ENCODE peak calls at places on chromosomes 6 and 20, in seven cellular contexts. One of them, this sample, is unnamed.
A peak's percentile ranks its signal among the peaks of the same experiment; 100 is the strongest.

GRCh38 chr20:3121271-3121911 is 36.9 kb upstream of the AVP start:
- DNase-seq in heart right ventricle: no peak
- DNase-seq in body of pancreas: no peak
- DNase-seq in hepatocyte: no peak
- DNase-seq in kidney: peak; percentile 39
- DNase-seq in gastrocnemius medialis: peak; percentile 15
- DNase-seq in tibial artery: no peak
- DNase-seq in this sample: no peak

GRCh38 chr6:6379573-6379972 is 59.1 kb upstream of the F13A1 start:
- DNase-seq in hepatocyte: no peak
- DNase-seq in gastrocnemius medialis: no peak
- DNase-seq in tibial artery: no peak
- DNase-seq in kidney: no peak
- DNase-seq in body of pancreas: no peak
- DNase-seq in heart right ventricle: no peak
- DNase-seq in this sample: no peak

GRCh38 chr20:51404297-51405060 is 138.0 kb downstream of the NFATC2 start:
- DNase-seq in gastrocnemius medialis: no peak
- DNase-seq in heart right ventricle: no peak
- DNase-seq in kidney: peak; percentile 85
- DNase-seq in tibial artery: no peak
- DNase-seq in body of pancreas: no peak
- DNase-seq in hepatocyte: no peak
- DNase-seq in this sample: no peak

GRCh38 chr6:33787336-33787953 is 1.5 kb downstream of the LEMD2 start:
- DNase-seq in hepatocyte: no peak
- DNase-seq in kidney: no peak
- DNase-seq in body of pancreas: no peak
- DNase-seq in heart right ventricle: no peak
- DNase-seq in gastrocnemius medialis: no peak
- DNase-seq in tibial artery: no peak
- DNase-seq in this sample: no peak

GRCh38 chr6:113732384-113732966 is 124.7 kb upstream of the MARCKS start:
- DNase-seq in heart right ventricle: peak; percentile 72
- DNase-seq in kidney: no peak
- DNase-seq in tibial artery: no peak
- DNase-seq in hepatocyte: peak; percentile 30
- DNase-seq in gastrocnemius medialis: peak; percentile 44
- DNase-seq in body of pancreas: peak; percentile 45
- DNase-seq in this sample: peak; percentile 43

GRCh38 chr6:113011389-113011788 is 664.3 kb downstream of the RFPL4B start:
- DNase-seq in tibial artery: no peak
- DNase-seq in kidney: no peak
- DNase-seq in gastrocnemius medialis: no peak
- DNase-seq in body of pancreas: no peak
- DNase-seq in hepatocyte: no peak
- DNase-seq in heart right ventricle: no peak
- DNase-seq in this sample: no peak

GRCh38 chr6:97697450-97697849 is 414.4 kb upstream of the MMS22L start:
- DNase-seq in hepatocyte: no peak
- DNase-seq in body of pancreas: no peak
- DNase-seq in gastrocnemius medialis: no peak
- DNase-seq in kidney: no peak
- DNase-seq in tibial artery: no peak
- DNase-seq in heart right ventricle: no peak
- DNase-seq in this sample: no peak

GRCh38 chr20:62363920-62364851 is 2.9 kb downstream of the LAMA5 start:
- DNase-seq in hepatocyte: peak; percentile 59
- DNase-seq in body of pancreas: peak; percentile 48
- DNase-seq in kidney: peak; percentile 79
- DNase-seq in tibial artery: peak; percentile 81
- DNase-seq in gastrocnemius medialis: peak; percentile 28
- DNase-seq in heart right ventricle: peak; percentile 68
- DNase-seq in this sample: peak; percentile 48

GRCh38 chr6:28953039-28953872 is 29.5 kb upstream of the TRIM27 start:
- DNase-seq in gastrocnemius medialis: no peak
- DNase-seq in body of pancreas: peak; percentile 56
- DNase-seq in hepatocyte: peak; percentile 81
- DNase-seq in tibial artery: no peak
- DNase-seq in kidney: no peak
- DNase-seq in heart right ventricle: no peak
- DNase-seq in this sample: peak; percentile 57

GRCh38 chr6:14883921-14884320 is 361.9 kb upstream of the JARID2 start:
- DNase-seq in heart right ventricle: no peak
- DNase-seq in body of pancreas: no peak
- DNase-seq in hepatocyte: no peak
- DNase-seq in tibial artery: no peak
- DNase-seq in kidney: no peak
- DNase-seq in gastrocnemius medialis: no peak
- DNase-seq in this sample: no peak

GRCh38 chr6:24696097-24696496 is 22.9 kb downstream of the C6orf62 start:
- DNase-seq in tibial artery: no peak
- DNase-seq in hepatocyte: no peak
- DNase-seq in heart right ventricle: no peak
- DNase-seq in body of pancreas: no peak
- DNase-seq in kidney: no peak
- DNase-seq in gastrocnemius medialis: no peak
- DNase-seq in this sample: no peak

GRCh38 chr20:18679020-18679419 is 91.2 kb downstream of the DTD1 start:
- DNase-seq in hepatocyte: no peak
- DNase-seq in gastrocnemius medialis: no peak
- DNase-seq in tibial artery: no peak
- DNase-seq in body of pancreas: no peak
- DNase-seq in heart right ventricle: no peak
- DNase-seq in kidney: no peak
- DNase-seq in this sample: no peak

GRCh38 chr6:107970255-107970654 is 12.2 kb upstream of the SEC63 start:
- DNase-seq in hepatocyte: no peak
- DNase-seq in tibial artery: no peak
- DNase-seq in gastrocnemius medialis: no peak
- DNase-seq in kidney: no peak
- DNase-seq in body of pancreas: no peak
- DNase-seq in heart right ventricle: no peak
- DNase-seq in this sample: no peak

GRCh38 chr20:45933231-45934045 is 1.0 kb upstream of the PCIF1 start:
- DNase-seq in heart right ventricle: peak; percentile 81
- DNase-seq in body of pancreas: peak; percentile 81
- DNase-seq in tibial artery: peak; percentile 89
- DNase-seq in kidney: peak; percentile 92
- DNase-seq in hepatocyte: peak; percentile 89
- DNase-seq in gastrocnemius medialis: peak; percentile 69
- DNase-seq in this sample: peak; percentile 92

GRCh38 chr6:20404641-20405032 is 3.0 kb downstream of the E2F3 start:
- DNase-seq in tibial artery: no peak
- DNase-seq in kidney: no peak
- DNase-seq in hepatocyte: peak; percentile 85
- DNase-seq in gastrocnemius medialis: peak; percentile 57
- DNase-seq in body of pancreas: peak; percentile 21
- DNase-seq in heart right ventricle: peak; percentile 23
- DNase-seq in this sample: peak; percentile 92

DNA sequence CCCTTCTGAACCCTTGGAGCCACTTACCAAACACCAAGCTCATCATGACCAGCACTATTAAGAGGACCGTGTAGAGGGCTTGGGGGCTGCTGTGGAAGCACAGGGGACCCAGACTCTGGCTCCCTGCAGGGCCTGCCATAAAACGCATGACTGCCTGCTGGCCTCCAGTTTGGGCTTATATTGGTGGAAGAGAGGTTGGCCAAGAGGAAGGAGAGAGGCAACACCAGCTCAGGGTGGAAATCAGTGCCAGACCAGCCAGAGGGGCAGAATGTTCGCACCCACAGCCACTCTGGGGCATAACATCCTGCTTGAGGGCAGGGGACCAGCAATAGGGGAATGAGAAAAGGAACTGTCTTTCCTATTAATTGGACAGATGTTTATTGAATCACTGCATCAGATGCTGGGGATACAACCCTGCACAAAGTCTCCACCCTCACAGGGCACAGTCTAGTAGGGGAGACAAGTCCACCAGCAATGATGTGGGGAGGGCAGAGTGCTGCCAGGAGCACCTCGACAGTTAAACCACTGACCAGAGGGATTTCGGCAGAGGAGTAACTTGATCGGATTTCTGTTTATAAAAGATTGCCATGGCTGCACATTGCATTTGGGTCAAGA is 534 bp downstream of the LY6G5C start:
- DNase-seq in heart right ventricle: no peak
- DNase-seq in tibial artery: no peak
- DNase-seq in gastrocnemius medialis: no peak
- DNase-seq in body of pancreas: no peak
- DNase-seq in hepatocyte: no peak
- DNase-seq in kidney: no peak
- DNase-seq in this sample: no peak
- H3K4me3 ChIP-seq in heart right ventricle: peak overlapping the region; percentile 68
- H3K4me3 ChIP-seq in tibial artery: peak overlapping the region; percentile 64
- H3K4me3 ChIP-seq in gastrocnemius medialis: no peak overlapping the region
- H3K4me3 ChIP-seq in body of pancreas: no peak overlapping the region
- H3K4me3 ChIP-seq in hepatocyte: no peak overlapping the region
- H3K4me3 ChIP-seq in kidney: peak overlapping the region; percentile 76
- H3K4me3 ChIP-seq in this sample: no peak overlapping the region

GRCh38 chr6:39997101-39997635 is 62.9 kb upstream of the MOCS1 start:
- DNase-seq in hepatocyte: no peak
- DNase-seq in gastrocnemius medialis: no peak
- DNase-seq in heart right ventricle: no peak
- DNase-seq in tibial artery: no peak
- DNase-seq in body of pancreas: no peak
- DNase-seq in kidney: no peak
- DNase-seq in this sample: no peak

GRCh38 chr6:40000964-40001515 is 66.8 kb upstream of the MOCS1 start:
- DNase-seq in body of pancreas: no peak
- DNase-seq in kidney: no peak
- DNase-seq in gastrocnemius medialis: no peak
- DNase-seq in heart right ventricle: no peak
- DNase-seq in hepatocyte: no peak
- DNase-seq in tibial artery: no peak
- DNase-seq in this sample: no peak

GRCh38 chr6:39995633-39996032 is 61.4 kb upstream of the MOCS1 start:
- DNase-seq in body of pancreas: no peak
- DNase-seq in hepatocyte: no peak
- DNase-seq in kidney: no peak
- DNase-seq in heart right ventricle: no peak
- DNase-seq in gastrocnemius medialis: no peak
- DNase-seq in tibial artery: no peak
- DNase-seq in this sample: no peak

GRCh38 chr6:39999006-39999867 is 65.0 kb upstream of the MOCS1 start:
- DNase-seq in hepatocyte: no peak
- DNase-seq in heart right ventricle: no peak
- DNase-seq in kidney: no peak
- DNase-seq in gastrocnemius medialis: no peak
- DNase-seq in tibial artery: no peak
- DNase-seq in body of pancreas: no peak
- DNase-seq in this sample: no peak

GRCh38 chr6:39998126-39998525 is 63.9 kb upstream of the MOCS1 start:
- DNase-seq in hepatocyte: no peak
- DNase-seq in heart right ventricle: no peak
- DNase-seq in body of pancreas: no peak
- DNase-seq in kidney: no peak
- DNase-seq in gastrocnemius medialis: no peak
- DNase-seq in tibial artery: no peak
- DNase-seq in this sample: no peak
- H3K9me3 ChIP-seq in hepatocyte: no peaks in the 10 kb centered on the region
- H3K9me3 ChIP-seq in heart right ventricle: peaks cover 10% of the 10 kb centered on the region
- H3K9me3 ChIP-seq in body of pancreas: peaks cover 28% of the 10 kb centered on the region
- H3K9me3 ChIP-seq in kidney: peaks cover 44% of the 10 kb centered on the region
- H3K9me3 ChIP-seq in gastrocnemius medialis: no peaks in the 10 kb centered on the region
- H3K9me3 ChIP-seq in tibial artery: no peaks in the 10 kb centered on the region
- H3K9me3 ChIP-seq in this sample: peaks cover 43% of the 10 kb centered on the region

DNA sequence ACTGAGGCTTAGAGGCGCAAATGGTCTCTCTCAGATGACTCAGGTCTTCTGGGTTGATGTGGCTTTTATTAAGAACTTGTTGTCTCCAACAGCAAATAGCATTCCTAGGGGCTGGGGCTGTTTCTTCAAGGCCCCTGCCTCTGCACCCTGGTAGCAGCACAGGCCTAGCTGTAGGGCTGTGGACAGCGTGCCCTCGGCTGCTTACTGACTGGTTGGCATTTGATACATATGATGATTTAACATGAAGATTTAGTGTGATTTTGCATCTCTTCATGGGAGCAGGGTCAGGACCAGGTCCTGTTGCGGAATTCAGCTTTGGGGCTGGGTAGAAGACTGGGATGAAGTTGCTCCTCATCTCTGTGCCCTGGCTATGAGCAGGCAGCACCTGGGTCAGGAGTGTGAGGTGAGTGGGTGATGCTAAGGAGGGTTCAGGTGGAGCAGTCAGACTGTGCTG is 24.3 kb upstream of the IER3 start:
- DNase-seq in body of pancreas: no peak
- DNase-seq in hepatocyte: no peak
- DNase-seq in gastrocnemius medialis: no peak
- DNase-seq in kidney: no peak
- DNase-seq in heart right ventricle: no peak
- DNase-seq in tibial artery: no peak
- DNase-seq in this sample: no peak
- H3K4me3 ChIP-seq in body of pancreas: no peak overlapping the region
- H3K4me3 ChIP-seq in hepatocyte: no peak overlapping the region
- H3K4me3 ChIP-seq in gastrocnemius medialis: no peak overlapping the region
- H3K4me3 ChIP-seq in kidney: no peak overlapping the region
- H3K4me3 ChIP-seq in heart right ventricle: no peak overlapping the region
- H3K4me3 ChIP-seq in tibial artery: no peak overlapping the region
- H3K4me3 ChIP-seq in this sample: no peak overlapping the region

DNA sequence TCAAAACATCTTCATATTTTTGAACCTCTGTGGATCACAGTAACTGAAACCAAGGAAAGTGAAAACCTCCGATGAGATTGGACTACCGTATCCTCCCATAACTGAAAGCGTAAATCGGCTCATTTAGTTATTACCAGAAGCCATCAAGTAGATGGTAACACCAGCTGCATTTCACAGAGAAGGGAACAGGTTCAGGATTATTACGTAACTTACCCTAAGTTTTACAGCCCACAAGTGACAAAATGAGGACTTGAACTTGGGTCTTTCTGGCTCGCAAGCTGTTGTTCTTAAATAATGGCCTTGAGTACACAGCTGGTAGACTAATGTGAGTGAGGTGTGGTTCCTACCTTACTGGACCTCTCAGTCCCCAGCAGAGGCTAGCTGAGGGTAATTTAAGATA is 37.9 kb upstream of the CBLN4 start:
- DNase-seq in gastrocnemius medialis: no peak
- DNase-seq in heart right ventricle: no peak
- DNase-seq in hepatocyte: no peak
- DNase-seq in tibial artery: no peak
- DNase-seq in body of pancreas: no peak
- DNase-seq in kidney: no peak
- DNase-seq in this sample: no peak
- H3K9me3 ChIP-seq in gastrocnemius medialis: no peaks in the 10 kb centered on the region
- H3K9me3 ChIP-seq in heart right ventricle: no peaks in the 10 kb centered on the region
- H3K9me3 ChIP-seq in hepatocyte: no peaks in the 10 kb centered on the region
- H3K9me3 ChIP-seq in tibial artery: no peaks in the 10 kb centered on the region
- H3K9me3 ChIP-seq in body of pancreas: no peaks in the 10 kb centered on the region
- H3K9me3 ChIP-seq in kidney: no peaks in the 10 kb centered on the region
- H3K9me3 ChIP-seq in this sample: no peaks in the 10 kb centered on the region

This sample was measured in WERI-Rb-1.